ENCODE peak calls at places on chromosomes 11 and 22, in seven cellular contexts. G, R, O, A, Z, X and V are unnamed samples. For H3K4me1 and H3K36me3, the result is how much of the 10 kb centered on the place peaks cover.

GRCh38 chr22:43186272-43187170 is at the start of gene TTLL12:
- DNase-seq in G (peak), R (peak), O (peak), A (peak), Z (peak), X (peak), V (peak)

GRCh38 chr22:31627223-31627731 is 34.7 kb downstream of the PISD start:
- DNase-seq in G (no peak), R (no peak), O (no peak), A (no peak), Z (no peak), X (no peak), V (peak)

GRCh38 chr11:57787920-57788716 is 26.5 kb downstream of the CTNND1 start:
- DNase-seq in G (no peak), R (no peak), O (no peak), A (no peak), Z (no peak), X (no peak), V (no peak)

GRCh38 chr11:132463941-132464340 is 1068.4 kb downstream of the OPCML start:
- DNase-seq in G (no peak), R (no peak), O (peak), A (no peak), Z (no peak), X (no peak), V (no peak)

GRCh38 chr22:25546751-25547150 is 17.7 kb upstream of the GRK3 start:
- DNase-seq in G (no peak), R (no peak), O (no peak), A (no peak), Z (no peak), X (no peak), V (peak)

GRCh38 chr11:81840375-81840774 is 893.3 kb downstream of the FAM181B start:
- DNase-seq in G (no peak), R (no peak), O (peak), A (no peak), Z (no peak), X (no peak), V (no peak)

GRCh38 chr11:98455500-98456186 is 565.1 kb upstream of the CNTN5 start:
- DNase-seq in G (peak), R (no peak), O (no peak), A (no peak), Z (no peak), X (no peak), V (no peak)

GRCh38 chr22:38257170-38257569 is 15.6 kb downstream of the TMEM184B start:
- DNase-seq in G (peak), R (no peak), O (peak), A (no peak), Z (no peak), X (no peak), V (no peak)

GRCh38 chr11:64799925-64800632 is 2.9 kb downstream of the MAP4K2 start:
- DNase-seq in G (no peak), R (no peak), O (no peak), A (no peak), Z (no peak), X (no peak), V (peak)
- H3K4me1 ChIP-seq in G (under half), R (under half), O (under half), A (under half), Z (under half), X (under half), V (under half)

GRCh38 chr11:1028291-1028540 is 8.3 kb downstream of the MUC6 start:
- DNase-seq in G (no peak), R (no peak), O (no peak), A (no peak), Z (no peak), X (no peak), V (peak)

GRCh38 chr11:1026163-1026450 is 10.4 kb downstream of the MUC6 start:
- DNase-seq in G (no peak), R (no peak), O (no peak), A (no peak), Z (no peak), X (no peak), V (no peak)

GRCh38 chr11:1027483-1028290 is 8.8 kb downstream of the MUC6 start:
- DNase-seq in G (no peak), R (no peak), O (no peak), A (no peak), Z (no peak), X (no peak), V (peak)

GRCh38 chr11:1025410-1026162 is 10.9 kb downstream of the MUC6 start:
- DNase-seq in G (no peak), R (no peak), O (no peak), A (no peak), Z (no peak), X (no peak), V (no peak)

GRCh38 chr11:1026641-1027482 is 9.7 kb downstream of the MUC6 start:
- DNase-seq in G (no peak), R (no peak), O (no peak), A (no peak), Z (no peak), X (no peak), V (no peak)
- H3K36me3 ChIP-seq in G (under half), R (under half), O (under half), A (under half), Z (under half), X (under half), V (under half)

GRCh38 chr11:67407700-67408163 is 3.8 kb downstream of the TBC1D10C start:
- DNase-seq in G (no peak), R (no peak), O (no peak), A (no peak), Z (no peak), X (no peak), V (no peak)
- H3K27ac ChIP-seq in G (no peak), R (no peak), O (no peak), A (no peak), Z (no peak), X (peak), V (no peak)

DNA sequence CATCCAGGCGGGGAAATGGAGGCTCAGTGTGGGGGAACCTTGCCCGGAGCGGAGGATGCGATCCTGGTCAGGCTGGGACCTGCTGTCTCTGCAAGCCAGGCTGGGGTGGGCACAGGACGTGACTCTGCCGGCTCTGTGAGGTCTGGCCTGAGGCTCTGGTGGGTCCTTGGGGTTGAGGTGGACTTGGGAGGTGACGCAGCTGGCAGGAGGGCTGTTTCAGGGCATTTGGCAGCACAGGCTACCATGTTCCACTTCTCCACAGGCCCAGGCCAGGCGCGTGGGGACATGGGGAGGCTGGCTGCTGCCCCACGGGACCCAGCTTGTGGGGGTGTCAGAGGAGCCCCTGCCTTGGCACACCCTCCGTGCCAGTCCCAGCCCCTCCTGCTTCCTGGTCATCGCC is 1199.7 kb downstream of the BRD1 start:
- DNase-seq in G (no peak), R (no peak), O (no peak), A (no peak), Z (no peak), X (no peak), V (no peak)
- H3K4me1 ChIP-seq in G (under half), R (under half), O (under half), A (under half), Z (under half), X (under half), V (under half)

DNA sequence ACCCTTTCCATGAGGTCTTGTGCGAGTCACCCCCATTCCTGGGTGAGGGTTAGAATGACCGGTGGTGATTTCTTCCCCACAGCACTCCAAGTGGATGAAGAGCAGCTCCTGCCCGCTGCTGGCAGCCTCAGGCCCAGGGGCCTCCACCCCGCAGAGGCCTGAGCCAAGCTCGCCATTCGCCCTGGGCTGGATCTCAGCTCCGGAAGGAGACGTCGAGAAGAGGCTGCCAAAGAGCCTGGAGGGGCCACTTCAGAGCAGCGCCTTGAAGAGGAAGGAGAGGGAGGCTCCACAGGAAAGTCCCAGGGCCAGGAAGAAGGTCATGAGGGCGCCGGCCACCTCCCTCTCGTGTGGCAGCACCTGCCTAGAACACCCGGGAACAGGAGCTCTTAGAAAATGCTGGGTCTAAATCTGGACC is 8.4 kb downstream of the SLC29A2 start:
- DNase-seq in G (no peak), R (no peak), O (peak), A (no peak), Z (no peak), X (no peak), V (peak)
- H3K36me3 ChIP-seq in G (under half), R (under half), O (under half), A (under half), Z (half or more), X (under half), V (under half)